ENCODE peak calls at places on chromosomes 11 and 22, in four cellular contexts. One of them, this sample, is unnamed.

GRCh38 chr22:41939981-41940852 is 6.7 kb downstream of the CENPM start:
- DNase-seq in RWPE1: no peak
- DNase-seq in effector memory CD4-positive, alpha-beta T cell: peak
- DNase-seq in breast epithelium: peak
- DNase-seq in this sample: peak

GRCh38 chr11:95512682-95513081 is 276.9 kb downstream of the FAM76B start:
- DNase-seq in breast epithelium: no peak
- DNase-seq in effector memory CD4-positive, alpha-beta T cell: no peak
- DNase-seq in RWPE1: peak
- DNase-seq in this sample: no peak

GRCh38 chr11:22795914-22796313 is 33.7 kb downstream of the SVIP start:
- DNase-seq in breast epithelium: no peak
- DNase-seq in RWPE1: no peak
- DNase-seq in effector memory CD4-positive, alpha-beta T cell: no peak
- DNase-seq in this sample: no peak

GRCh38 chr11:83220279-83220678 is 26.8 kb downstream of the ANKRD42 start:
- DNase-seq in RWPE1: peak
- DNase-seq in effector memory CD4-positive, alpha-beta T cell: no peak
- DNase-seq in breast epithelium: no peak
- DNase-seq in this sample: no peak

GRCh38 chr11:131473510-131473909 is 103.1 kb downstream of the NTM start:
- DNase-seq in breast epithelium: no peak
- DNase-seq in effector memory CD4-positive, alpha-beta T cell: no peak
- DNase-seq in RWPE1: no peak
- DNase-seq in this sample: no peak

GRCh38 chr22:35191412-35191811 is 65.9 kb upstream of the HMGXB4 start:
- DNase-seq in effector memory CD4-positive, alpha-beta T cell: no peak
- DNase-seq in RWPE1: peak
- DNase-seq in breast epithelium: no peak
- DNase-seq in this sample: no peak

GRCh38 chr11:33452806-33453205 is 195.6 kb downstream of the HIPK3 start:
- DNase-seq in effector memory CD4-positive, alpha-beta T cell: no peak
- DNase-seq in RWPE1: peak
- DNase-seq in breast epithelium: no peak
- DNase-seq in this sample: no peak

GRCh38 chr11:71239581-71239980 is 12.8 kb downstream of the SHANK2 start:
- DNase-seq in effector memory CD4-positive, alpha-beta T cell: no peak
- DNase-seq in RWPE1: no peak
- DNase-seq in breast epithelium: peak
- DNase-seq in this sample: no peak

GRCh38 chr11:131762346-131763110 is 392.1 kb downstream of the NTM start:
- DNase-seq in breast epithelium: no peak
- DNase-seq in effector memory CD4-positive, alpha-beta T cell: no peak
- DNase-seq in RWPE1: no peak
- DNase-seq in this sample: no peak

GRCh38 chr22:19849800-19850481 is 4.7 kb downstream of the GNB1L start:
- DNase-seq in breast epithelium: peak
- DNase-seq in RWPE1: peak
- DNase-seq in effector memory CD4-positive, alpha-beta T cell: no peak
- DNase-seq in this sample: no peak

GRCh38 chr22:41557401-41558240 is 3.2 kb upstream of the CSDC2 start:
- DNase-seq in RWPE1: no peak
- DNase-seq in breast epithelium: no peak
- DNase-seq in effector memory CD4-positive, alpha-beta T cell: no peak
- DNase-seq in this sample: peak

GRCh38 chr22:45302751-45303150 is 7.0 kb upstream of the FAM118A start:
- DNase-seq in breast epithelium: no peak
- DNase-seq in effector memory CD4-positive, alpha-beta T cell: no peak
- DNase-seq in RWPE1: no peak
- DNase-seq in this sample: no peak

GRCh38 chr11:11618973-11619435 is 2.8 kb downstream of the GALNT18 start:
- DNase-seq in breast epithelium: no peak
- DNase-seq in RWPE1: no peak
- DNase-seq in effector memory CD4-positive, alpha-beta T cell: no peak
- DNase-seq in this sample: no peak

GRCh38 chr11:129314381-129314780 is 61.3 kb upstream of the BARX2 start:
- DNase-seq in effector memory CD4-positive, alpha-beta T cell: no peak
- DNase-seq in RWPE1: no peak
- DNase-seq in breast epithelium: no peak
- DNase-seq in this sample: no peak

GRCh38 chr11:57124460-57124859 is 57.3 kb upstream of the LRRC55 start:
- DNase-seq in RWPE1: no peak
- DNase-seq in breast epithelium: no peak
- DNase-seq in effector memory CD4-positive, alpha-beta T cell: no peak
- DNase-seq in this sample: no peak

GRCh38 chr22:50531546-50532352 is 1.9 kb upstream of the TYMP start:
- DNase-seq in RWPE1: no peak
- DNase-seq in effector memory CD4-positive, alpha-beta T cell: peak
- DNase-seq in breast epithelium: peak
- DNase-seq in this sample: no peak

GRCh38 chr11:74462009-74462408 is 5.3 kb downstream of the KCNE3 start:
- DNase-seq in RWPE1: no peak
- DNase-seq in effector memory CD4-positive, alpha-beta T cell: no peak
- DNase-seq in breast epithelium: no peak
- DNase-seq in this sample: no peak

GRCh38 chr11:74460065-74460464 is 7.3 kb downstream of the KCNE3 start:
- DNase-seq in effector memory CD4-positive, alpha-beta T cell: no peak
- DNase-seq in RWPE1: no peak
- DNase-seq in breast epithelium: no peak
- DNase-seq in this sample: no peak

GRCh38 chr11:74459584-74459983 is 7.8 kb downstream of the KCNE3 start:
- DNase-seq in effector memory CD4-positive, alpha-beta T cell: no peak
- DNase-seq in RWPE1: no peak
- DNase-seq in breast epithelium: no peak
- DNase-seq in this sample: no peak

GRCh38 chr11:74462631-74463030 is 4.7 kb downstream of the KCNE3 start:
- DNase-seq in RWPE1: no peak
- DNase-seq in effector memory CD4-positive, alpha-beta T cell: no peak
- DNase-seq in breast epithelium: no peak
- DNase-seq in this sample: no peak

GRCh38 chr11:74460481-74461154 is 6.7 kb downstream of the KCNE3 start:
- DNase-seq in effector memory CD4-positive, alpha-beta T cell: no peak
- DNase-seq in RWPE1: no peak
- DNase-seq in breast epithelium: no peak
- DNase-seq in this sample: no peak
- H3K27ac ChIP-seq in effector memory CD4-positive, alpha-beta T cell: no peak
- H3K27ac ChIP-seq in RWPE1: no peak
- H3K27ac ChIP-seq in breast epithelium: peak
- H3K27ac ChIP-seq in this sample: no peak

GRCh38 chr11:47511927-47512326 is 41.0 kb downstream of the CELF1 start:
- DNase-seq in breast epithelium: no peak
- DNase-seq in effector memory CD4-positive, alpha-beta T cell: no peak
- DNase-seq in RWPE1: no peak
- DNase-seq in this sample: no peak
- H3K27ac ChIP-seq in breast epithelium: no peak
- H3K27ac ChIP-seq in effector memory CD4-positive, alpha-beta T cell: no peak
- H3K27ac ChIP-seq in RWPE1: peak
- H3K27ac ChIP-seq in this sample: no peak

GRCh38 chr22:18023509-18024275 is 669 bp downstream of the MICAL3 start:
- DNase-seq in breast epithelium: peak
- DNase-seq in effector memory CD4-positive, alpha-beta T cell: no peak
- DNase-seq in RWPE1: peak
- DNase-seq in this sample: peak

GRCh38 chr22:18021431-18021830 is 2.9 kb downstream of the MICAL3 start:
- DNase-seq in breast epithelium: no peak
- DNase-seq in RWPE1: peak
- DNase-seq in effector memory CD4-positive, alpha-beta T cell: no peak
- DNase-seq in this sample: no peak

GRCh38 chr22:18022851-18023250 is 1.5 kb downstream of the MICAL3 start:
- DNase-seq in breast epithelium: no peak
- DNase-seq in effector memory CD4-positive, alpha-beta T cell: no peak
- DNase-seq in RWPE1: no peak
- DNase-seq in this sample: no peak

GRCh38 chr22:18024276-18024939 is at the start of gene MICAL3:
- DNase-seq in RWPE1: peak
- DNase-seq in breast epithelium: peak
- DNase-seq in effector memory CD4-positive, alpha-beta T cell: peak
- DNase-seq in this sample: peak

GRCh38 chr22:18024956-18025720 is 777 bp upstream of the MICAL3 start:
- DNase-seq in effector memory CD4-positive, alpha-beta T cell: no peak
- DNase-seq in RWPE1: no peak
- DNase-seq in breast epithelium: no peak
- DNase-seq in this sample: no peak
- H3K27ac ChIP-seq in effector memory CD4-positive, alpha-beta T cell: no peak
- H3K27ac ChIP-seq in RWPE1: peak
- H3K27ac ChIP-seq in breast epithelium: no peak
- H3K27ac ChIP-seq in this sample: peak

DNA sequence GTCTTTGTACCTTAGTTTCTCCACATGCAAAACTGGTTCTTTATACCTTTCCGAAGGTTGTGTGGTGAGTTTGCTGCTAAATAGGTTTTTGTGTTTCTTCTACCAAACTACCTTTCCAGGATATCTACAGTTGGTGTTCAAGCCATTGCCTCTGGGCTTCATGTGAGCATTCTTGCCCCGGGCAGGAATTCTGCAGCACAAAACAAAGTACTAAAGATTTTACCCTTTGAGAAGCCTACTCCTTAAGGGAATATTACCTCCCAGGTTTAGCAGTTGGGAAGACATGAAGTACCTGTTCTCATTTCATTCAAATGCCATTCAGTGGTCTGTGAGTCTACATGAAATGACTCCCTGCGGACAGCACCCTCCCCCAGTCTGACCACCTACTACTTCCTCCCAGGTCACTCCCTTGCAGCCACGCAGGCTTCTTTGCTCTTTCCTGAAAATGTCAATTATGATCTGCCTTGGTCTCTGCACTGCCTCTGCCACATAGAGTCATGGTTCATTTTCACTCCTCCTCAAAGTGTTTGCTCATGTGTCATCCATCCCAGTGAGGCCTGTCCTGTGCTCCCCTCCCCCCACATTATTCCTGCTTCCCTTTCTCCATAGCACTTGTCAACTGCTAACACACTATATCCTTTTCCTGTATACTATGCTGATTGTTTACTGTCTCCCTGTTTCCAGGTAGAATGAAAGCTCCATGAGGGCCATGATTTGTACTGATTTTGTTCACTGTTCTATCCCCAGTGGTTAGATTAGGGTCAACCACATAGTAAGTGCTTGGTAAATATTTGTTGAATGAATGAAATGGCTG is 36.9 kb downstream of the PACS1 start:
- DNase-seq in RWPE1: no peak
- DNase-seq in effector memory CD4-positive, alpha-beta T cell: no peak
- DNase-seq in breast epithelium: no peak
- DNase-seq in this sample: no peak
- H3K27ac ChIP-seq in RWPE1: no peak
- H3K27ac ChIP-seq in effector memory CD4-positive, alpha-beta T cell: no peak
- H3K27ac ChIP-seq in breast epithelium: no peak
- H3K27ac ChIP-seq in this sample: no peak

GRCh38 chr11:35180311-35181233 is 41.6 kb downstream of the CD44 start:
- DNase-seq in breast epithelium: no peak
- DNase-seq in effector memory CD4-positive, alpha-beta T cell: no peak
- DNase-seq in RWPE1: no peak
- DNase-seq in this sample: no peak

GRCh38 chr11:35185696-35186095 is 46.7 kb downstream of the CD44 start:
- DNase-seq in RWPE1: no peak
- DNase-seq in breast epithelium: no peak
- DNase-seq in effector memory CD4-positive, alpha-beta T cell: no peak
- DNase-seq in this sample: no peak

GRCh38 chr11:35182317-35182939 is 43.5 kb downstream of the CD44 start:
- DNase-seq in effector memory CD4-positive, alpha-beta T cell: no peak
- DNase-seq in RWPE1: no peak
- DNase-seq in breast epithelium: no peak
- DNase-seq in this sample: no peak

GRCh38 chr11:35179466-35180135 is 40.6 kb downstream of the CD44 start:
- DNase-seq in breast epithelium: no peak
- DNase-seq in RWPE1: no peak
- DNase-seq in effector memory CD4-positive, alpha-beta T cell: no peak
- DNase-seq in this sample: no peak

DNA sequence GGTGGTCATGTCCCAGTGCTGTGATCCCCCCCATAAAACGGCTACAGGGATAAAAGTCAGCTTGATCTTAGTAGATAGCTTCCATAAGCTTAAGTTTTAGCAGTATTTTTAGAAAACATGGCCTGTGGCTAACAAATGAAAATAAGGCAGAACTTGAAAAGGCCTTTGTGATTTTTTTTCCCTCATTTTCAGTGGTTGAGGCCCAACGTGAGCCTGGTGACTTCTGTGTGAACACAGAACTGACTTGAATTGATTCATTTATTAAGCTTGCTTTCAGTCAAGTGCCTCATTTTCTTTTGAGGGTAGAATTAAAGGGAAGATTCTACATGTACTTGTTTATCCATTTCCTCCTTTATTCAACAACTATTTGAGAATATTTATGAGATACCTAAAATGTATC is 44.6 kb downstream of the CD44 start:
- DNase-seq in effector memory CD4-positive, alpha-beta T cell: no peak
- DNase-seq in RWPE1: no peak
- DNase-seq in breast epithelium: no peak
- DNase-seq in this sample: no peak
- H3K27ac ChIP-seq in effector memory CD4-positive, alpha-beta T cell: no peak
- H3K27ac ChIP-seq in RWPE1: no peak
- H3K27ac ChIP-seq in breast epithelium: no peak
- H3K27ac ChIP-seq in this sample: no peak

GRCh38 chr11:67301951-67302516 is 1.3 kb upstream of the SSH3 start:
- DNase-seq in RWPE1: peak
- DNase-seq in effector memory CD4-positive, alpha-beta T cell: no peak
- DNase-seq in breast epithelium: peak
- DNase-seq in this sample: no peak
- H3K27ac ChIP-seq in RWPE1: peak
- H3K27ac ChIP-seq in effector memory CD4-positive, alpha-beta T cell: peak
- H3K27ac ChIP-seq in breast epithelium: peak
- H3K27ac ChIP-seq in this sample: no peak

DNA sequence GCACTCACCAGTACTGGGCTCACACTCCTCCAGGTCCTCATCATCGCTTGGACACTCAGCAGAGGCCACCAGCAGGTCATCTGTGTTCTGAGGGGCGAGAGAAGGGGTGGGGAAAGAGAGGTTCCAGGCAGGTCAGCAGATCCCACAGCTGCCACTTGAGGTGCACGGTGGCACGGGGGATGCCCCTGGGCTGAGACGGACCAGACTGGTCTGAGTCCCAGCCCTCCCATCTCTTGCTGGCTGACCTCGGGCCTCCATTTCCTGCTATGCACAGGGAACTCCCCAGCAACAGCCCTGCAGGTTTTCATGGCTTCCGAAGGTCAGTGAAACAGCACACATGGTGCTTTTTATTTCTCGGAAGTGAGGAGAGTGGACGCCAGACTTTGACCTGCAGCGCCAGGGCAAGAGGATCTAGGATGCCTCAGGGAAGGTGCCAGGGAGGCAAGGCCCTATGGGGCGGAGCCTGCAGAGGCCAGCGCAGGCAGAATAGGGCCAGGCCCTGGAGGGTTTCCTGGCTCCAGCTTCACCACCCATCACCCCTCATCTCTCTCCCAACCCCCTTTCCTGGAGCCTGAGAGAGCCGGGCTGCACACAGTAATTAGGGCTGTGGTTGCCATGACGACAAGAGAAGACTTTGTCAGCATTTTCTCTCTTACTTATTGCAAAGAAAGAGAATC is 29.4 kb downstream of the SLC22A12 start:
- DNase-seq in RWPE1: no peak
- DNase-seq in breast epithelium: no peak
- DNase-seq in effector memory CD4-positive, alpha-beta T cell: no peak
- DNase-seq in this sample: peak
- H3K27ac ChIP-seq in RWPE1: no peak
- H3K27ac ChIP-seq in breast epithelium: peak
- H3K27ac ChIP-seq in effector memory CD4-positive, alpha-beta T cell: no peak
- H3K27ac ChIP-seq in this sample: peak